ENCODE peak calls at places on chromosome 5, in seven cellular contexts. One of them, this sample, is unnamed.

GRCh38 chr5:176548967-176549444 is at the start of gene CDHR2:
- DNase-seq in endothelial cell of umbilical vein: no peak
- DNase-seq in transverse colon: peak
- DNase-seq in stomach: no peak
- DNase-seq in prostate gland: no peak
- DNase-seq in spleen: no peak
- DNase-seq in H1: no peak
- DNase-seq in this sample: no peak

GRCh38 chr5:178205010-178205748 is 846 bp downstream of the HNRNPAB start:
- DNase-seq in endothelial cell of umbilical vein: peak
- DNase-seq in H1: no peak
- DNase-seq in transverse colon: peak
- DNase-seq in spleen: peak
- DNase-seq in prostate gland: peak
- DNase-seq in stomach: peak
- DNase-seq in this sample: no peak

GRCh38 chr5:180349391-180349790 is 3.7 kb downstream of the GFPT2 start:
- DNase-seq in transverse colon: no peak
- DNase-seq in prostate gland: no peak
- DNase-seq in H1: no peak
- DNase-seq in endothelial cell of umbilical vein: no peak
- DNase-seq in stomach: no peak
- DNase-seq in spleen: no peak
- DNase-seq in this sample: no peak

GRCh38 chr5:180785794-180786221 is 16.8 kb downstream of the MGAT1 start:
- DNase-seq in spleen: peak
- DNase-seq in stomach: peak
- DNase-seq in endothelial cell of umbilical vein: peak
- DNase-seq in H1: peak
- DNase-seq in prostate gland: peak
- DNase-seq in transverse colon: no peak
- DNase-seq in this sample: peak

GRCh38 chr5:21709766-21710165 is 1143.4 kb downstream of the CDH12 start:
- DNase-seq in transverse colon: no peak
- DNase-seq in H1: no peak
- DNase-seq in spleen: no peak
- DNase-seq in prostate gland: no peak
- DNase-seq in endothelial cell of umbilical vein: no peak
- DNase-seq in stomach: no peak
- DNase-seq in this sample: no peak

GRCh38 chr5:17816947-17817346 is 182.7 kb downstream of the TAF11L14 start:
- DNase-seq in H1: no peak
- DNase-seq in prostate gland: no peak
- DNase-seq in spleen: no peak
- DNase-seq in endothelial cell of umbilical vein: no peak
- DNase-seq in stomach: no peak
- DNase-seq in transverse colon: no peak
- DNase-seq in this sample: no peak

GRCh38 chr5:55324006-55324405 is 16.2 kb downstream of the MTREX start:
- DNase-seq in transverse colon: no peak
- DNase-seq in stomach: no peak
- DNase-seq in H1: no peak
- DNase-seq in endothelial cell of umbilical vein: no peak
- DNase-seq in prostate gland: no peak
- DNase-seq in spleen: no peak
- DNase-seq in this sample: no peak

GRCh38 chr5:17258429-17258828 is 41.0 kb downstream of the BASP1 start:
- DNase-seq in transverse colon: no peak
- DNase-seq in spleen: no peak
- DNase-seq in stomach: no peak
- DNase-seq in H1: no peak
- DNase-seq in endothelial cell of umbilical vein: no peak
- DNase-seq in prostate gland: no peak
- DNase-seq in this sample: no peak

GRCh38 chr5:122515709-122516431 is 203.8 kb downstream of the SNCAIP start:
- DNase-seq in stomach: peak
- DNase-seq in endothelial cell of umbilical vein: peak
- DNase-seq in H1: peak
- DNase-seq in spleen: no peak
- DNase-seq in transverse colon: peak
- DNase-seq in prostate gland: peak
- DNase-seq in this sample: peak

GRCh38 chr5:50965621-50966362 is 299.4 kb downstream of the PARP8 start:
- DNase-seq in transverse colon: no peak
- DNase-seq in stomach: no peak
- DNase-seq in endothelial cell of umbilical vein: no peak
- DNase-seq in prostate gland: no peak
- DNase-seq in H1: no peak
- DNase-seq in spleen: peak
- DNase-seq in this sample: no peak

GRCh38 chr5:106875591-106876297 is 795.0 kb downstream of the EFNA5 start:
- DNase-seq in stomach: no peak
- DNase-seq in transverse colon: no peak
- DNase-seq in endothelial cell of umbilical vein: no peak
- DNase-seq in spleen: peak
- DNase-seq in H1: peak
- DNase-seq in prostate gland: no peak
- DNase-seq in this sample: peak

GRCh38 chr5:127820910-127821553 is 117.8 kb downstream of the CCDC192 start:
- DNase-seq in prostate gland: no peak
- DNase-seq in transverse colon: no peak
- DNase-seq in stomach: no peak
- DNase-seq in H1: no peak
- DNase-seq in endothelial cell of umbilical vein: peak
- DNase-seq in spleen: no peak
- DNase-seq in this sample: no peak

DNA sequence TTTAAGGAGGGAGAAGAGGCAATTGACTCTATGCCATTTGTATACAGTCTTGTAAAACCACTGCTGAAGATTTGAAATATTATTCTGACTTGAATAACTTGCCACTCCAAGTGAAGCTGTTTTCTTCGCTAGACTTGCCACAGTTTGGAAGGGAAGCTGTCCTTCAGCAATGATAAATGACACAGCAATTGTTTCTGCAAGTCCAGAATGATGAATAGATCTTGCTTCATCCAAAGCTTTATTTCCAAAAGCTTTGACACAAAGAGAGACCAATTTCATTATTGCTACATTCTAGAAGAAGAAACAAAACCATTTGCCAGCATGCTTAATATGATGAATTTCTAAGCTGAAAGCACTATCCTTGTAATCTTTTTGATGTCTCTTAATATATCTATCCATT is 73.7 kb downstream of the ZNF366 start:
- DNase-seq in stomach: no peak
- DNase-seq in transverse colon: no peak
- DNase-seq in H1: no peak
- DNase-seq in spleen: no peak
- DNase-seq in endothelial cell of umbilical vein: no peak
- DNase-seq in prostate gland: no peak
- DNase-seq in this sample: no peak
- H3K27ac ChIP-seq in stomach: peak
- H3K27ac ChIP-seq in transverse colon: peak
- H3K27ac ChIP-seq in H1: no peak
- H3K27ac ChIP-seq in spleen: no peak
- H3K27ac ChIP-seq in endothelial cell of umbilical vein: no peak
- H3K27ac ChIP-seq in prostate gland: peak
- H3K27ac ChIP-seq in this sample: no peak

DNA sequence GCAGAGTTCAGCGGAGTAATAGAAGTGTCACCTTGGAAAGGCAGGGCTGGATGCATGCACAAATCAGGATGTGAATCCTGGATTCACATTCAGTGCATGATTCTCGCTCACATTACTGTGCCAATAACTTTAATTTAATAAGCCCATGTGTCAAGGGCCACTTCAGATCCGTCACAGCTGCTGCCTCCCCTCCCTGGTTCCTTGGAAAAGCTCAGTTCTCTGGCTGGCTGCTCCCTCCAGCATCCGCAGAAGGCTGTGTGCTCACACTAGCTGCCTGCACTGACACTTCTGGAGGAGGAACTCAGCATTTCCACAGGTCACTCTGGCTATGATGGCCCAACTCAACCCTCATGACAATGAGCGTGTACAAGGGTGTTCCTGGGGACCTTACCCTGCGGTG is 256.7 kb upstream of the ADAMTS16 start:
- DNase-seq in prostate gland: no peak
- DNase-seq in stomach: no peak
- DNase-seq in H1: no peak
- DNase-seq in endothelial cell of umbilical vein: no peak
- DNase-seq in spleen: no peak
- DNase-seq in transverse colon: no peak
- DNase-seq in this sample: no peak
- TF ChIP-seq POLR2AphosphoS5 in prostate gland: no peak
- TF ChIP-seq POLR2AphosphoS5 in stomach: no peak
- TF ChIP-seq POLR2AphosphoS5 in H1: no peak
- TF ChIP-seq POLR2AphosphoS5 in endothelial cell of umbilical vein: no peak
- TF ChIP-seq POLR2AphosphoS5 in spleen: no peak
- TF ChIP-seq POLR2AphosphoS5 in transverse colon: no peak
- TF ChIP-seq POLR2AphosphoS5 in this sample: no peak

GRCh38 chr5:77128411-77129061 is 41.5 kb upstream of the ZBED3 start:
- DNase-seq in endothelial cell of umbilical vein: no peak
- DNase-seq in spleen: no peak
- DNase-seq in stomach: no peak
- DNase-seq in transverse colon: no peak
- DNase-seq in prostate gland: no peak
- DNase-seq in H1: no peak
- DNase-seq in this sample: no peak

GRCh38 chr5:77138981-77139380 is 51.9 kb upstream of the ZBED3 start:
- DNase-seq in spleen: no peak
- DNase-seq in stomach: no peak
- DNase-seq in endothelial cell of umbilical vein: no peak
- DNase-seq in prostate gland: peak
- DNase-seq in H1: no peak
- DNase-seq in transverse colon: no peak
- DNase-seq in this sample: no peak

GRCh38 chr5:77129386-77129785 is 42.3 kb upstream of the ZBED3 start:
- DNase-seq in H1: no peak
- DNase-seq in endothelial cell of umbilical vein: peak
- DNase-seq in transverse colon: no peak
- DNase-seq in prostate gland: peak
- DNase-seq in stomach: no peak
- DNase-seq in spleen: no peak
- DNase-seq in this sample: no peak

DNA sequence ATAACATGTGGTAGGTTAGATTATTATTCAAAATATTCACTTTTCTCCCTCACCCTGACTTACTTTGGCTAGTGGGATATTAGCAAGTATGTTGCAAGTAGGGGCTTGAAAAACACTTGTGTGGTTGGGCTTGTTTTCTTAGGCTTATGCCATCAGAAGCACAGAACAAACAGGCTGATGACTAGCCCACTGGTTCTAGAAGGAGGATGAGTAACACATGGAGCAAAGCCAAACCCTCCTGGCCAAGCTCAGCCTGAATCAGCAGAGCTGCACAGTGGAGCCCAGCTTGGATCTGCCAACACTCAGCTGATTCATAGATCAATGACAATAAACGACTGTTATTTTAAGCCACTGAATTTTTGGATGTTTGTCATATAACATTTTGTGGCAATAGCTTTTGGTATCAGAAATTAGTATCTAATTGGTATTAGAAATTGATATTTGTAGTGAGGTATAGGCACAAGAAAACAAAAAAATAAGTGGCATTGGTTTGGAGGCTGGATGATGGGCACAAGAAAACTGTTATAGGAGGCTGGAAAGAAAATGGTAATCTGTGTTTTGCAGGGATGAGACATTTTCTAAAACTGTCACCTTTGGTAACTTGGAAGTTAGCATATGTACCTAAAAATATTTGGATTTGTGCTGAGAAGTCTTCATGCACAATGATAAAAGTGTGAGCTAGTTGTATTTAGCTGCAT is 46.1 kb upstream of the ZBED3 start:
- DNase-seq in endothelial cell of umbilical vein: peak
- DNase-seq in H1: no peak
- DNase-seq in prostate gland: peak
- DNase-seq in stomach: peak
- DNase-seq in spleen: no peak
- DNase-seq in transverse colon: peak
- DNase-seq in this sample: no peak
- H3K27ac ChIP-seq in endothelial cell of umbilical vein: no peak
- H3K27ac ChIP-seq in H1: no peak
- H3K27ac ChIP-seq in prostate gland: no peak
- H3K27ac ChIP-seq in stomach: no peak
- H3K27ac ChIP-seq in spleen: no peak
- H3K27ac ChIP-seq in transverse colon: no peak
- H3K27ac ChIP-seq in this sample: no peak

GRCh38 chr5:132840313-132840712 is 9.9 kb upstream of the SHROOM1 start:
- DNase-seq in stomach: no peak
- DNase-seq in transverse colon: no peak
- DNase-seq in spleen: no peak
- DNase-seq in endothelial cell of umbilical vein: no peak
- DNase-seq in prostate gland: no peak
- DNase-seq in H1: no peak
- DNase-seq in this sample: no peak

GRCh38 chr5:132836852-132837251 is 6.4 kb upstream of the SHROOM1 start:
- DNase-seq in transverse colon: no peak
- DNase-seq in stomach: no peak
- DNase-seq in prostate gland: no peak
- DNase-seq in spleen: no peak
- DNase-seq in H1: no peak
- DNase-seq in endothelial cell of umbilical vein: no peak
- DNase-seq in this sample: no peak

GRCh38 chr5:132839426-132840301 is 9.2 kb upstream of the SHROOM1 start:
- DNase-seq in spleen: no peak
- DNase-seq in endothelial cell of umbilical vein: peak
- DNase-seq in H1: no peak
- DNase-seq in prostate gland: peak
- DNase-seq in transverse colon: peak
- DNase-seq in stomach: no peak
- DNase-seq in this sample: no peak

GRCh38 chr5:132838516-132839282 is 8.3 kb upstream of the SHROOM1 start:
- DNase-seq in transverse colon: no peak
- DNase-seq in stomach: no peak
- DNase-seq in prostate gland: no peak
- DNase-seq in H1: no peak
- DNase-seq in endothelial cell of umbilical vein: no peak
- DNase-seq in spleen: no peak
- DNase-seq in this sample: no peak

DNA sequence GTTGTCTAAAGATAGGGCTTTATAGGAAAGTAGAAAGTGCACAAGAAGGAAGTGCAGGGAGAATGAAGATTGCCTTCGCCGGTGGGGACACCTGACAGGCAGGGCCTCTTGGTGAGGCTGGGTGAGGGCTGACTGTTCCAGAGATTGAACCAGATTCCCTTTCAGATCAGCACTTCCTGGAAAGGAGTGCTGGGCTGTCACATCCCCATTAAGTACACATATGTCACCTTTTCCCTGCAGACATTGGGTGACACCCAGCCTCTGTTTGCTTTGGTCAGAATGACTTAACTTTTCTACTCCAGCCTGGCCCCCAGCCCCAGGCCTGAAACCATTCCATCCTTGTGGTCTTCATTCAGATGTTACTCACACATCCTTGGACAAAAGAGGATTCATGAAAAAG is 7.4 kb upstream of the SHROOM1 start:
- DNase-seq in transverse colon: peak
- DNase-seq in spleen: no peak
- DNase-seq in prostate gland: peak
- DNase-seq in H1: no peak
- DNase-seq in stomach: peak
- DNase-seq in endothelial cell of umbilical vein: no peak
- DNase-seq in this sample: no peak
- TF ChIP-seq POLR2AphosphoS5 in transverse colon: peak
- TF ChIP-seq POLR2AphosphoS5 in spleen: no peak
- TF ChIP-seq POLR2AphosphoS5 in prostate gland: peak
- TF ChIP-seq POLR2AphosphoS5 in H1: no peak
- TF ChIP-seq POLR2AphosphoS5 in stomach: peak
- TF ChIP-seq POLR2AphosphoS5 in endothelial cell of umbilical vein: no peak
- TF ChIP-seq POLR2AphosphoS5 in this sample: no peak

GRCh38 chr5:151082274-151082902 is 1.6 kb upstream of the TNIP1 start:
- DNase-seq in stomach: no peak
- DNase-seq in spleen: peak
- DNase-seq in H1: no peak
- DNase-seq in transverse colon: peak
- DNase-seq in endothelial cell of umbilical vein: no peak
- DNase-seq in prostate gland: no peak
- DNase-seq in this sample: no peak
- H3K27ac ChIP-seq in stomach: peak
- H3K27ac ChIP-seq in spleen: peak
- H3K27ac ChIP-seq in H1: no peak
- H3K27ac ChIP-seq in transverse colon: peak
- H3K27ac ChIP-seq in endothelial cell of umbilical vein: no peak
- H3K27ac ChIP-seq in prostate gland: peak
- H3K27ac ChIP-seq in this sample: peak

This sample was measured in HL-60.